ENCODE peak calls at places on chromosomes 13 and 19, in nine cellular contexts. D is CD4-positive, alpha-beta T cell; I is CD8-positive, alpha-beta T cell; O is right atrium auricular region; Q is endodermal cell; G is upper lobe of left lung; K is tibial nerve; T is breast epithelium; R is heart left ventricle. A is an unnamed sample.

GRCh38 chr13:27997904-27998522 is 9.5 kb upstream of the URAD start:
- DNase-seq in D (no peak), I (no peak), O (no peak), Q (peak; percentile 86), G (no peak), K (no peak), T (no peak), R (peak; percentile 50), A (peak; percentile 54)

GRCh38 chr19:18596752-18597157 is 8.2 kb downstream of the REX1BD start:
- DNase-seq in D (no peak), I (no peak), O (peak; percentile 66), Q (peak; percentile 94), G (peak; percentile 89), K (peak; percentile 38), T (no peak), R (no peak), A (no peak)

GRCh38 chr13:37595162-37595561 is 3.4 kb downstream of the POSTN start:
- DNase-seq in D (no peak), I (no peak), O (no peak), Q (no peak), G (no peak), K (no peak), T (no peak), R (no peak), A (no peak)

GRCh38 chr13:54449922-54450321 is 1421.3 kb downstream of the OLFM4 start:
- DNase-seq in D (no peak), I (no peak), O (no peak), Q (no peak), G (no peak), K (no peak), T (no peak), R (no peak), A (no peak)

GRCh38 chr13:75307370-75307984 is 174.5 kb downstream of the TBC1D4 start:
- DNase-seq in D (no peak), I (no peak), O (no peak), Q (no peak), G (no peak), K (no peak), T (no peak), R (no peak), A (no peak)

GRCh38 chr19:19599190-19599535 is 19.3 kb downstream of the PBX4 start:
- DNase-seq in D (no peak), I (no peak), O (no peak), Q (no peak), G (no peak), K (no peak), T (no peak), R (no peak), A (no peak)

GRCh38 chr13:34634443-34634842 is 307.6 kb upstream of the NBEA start:
- DNase-seq in D (no peak), I (no peak), O (no peak), Q (no peak), G (no peak), K (no peak), T (no peak), R (no peak), A (no peak)

GRCh38 chr13:114128624-114129522 is 3.5 kb downstream of the RASA3 start:
- DNase-seq in D (peak; percentile 86), I (peak; percentile 57), O (peak; percentile 91), Q (no peak), G (peak; percentile 93), K (peak; percentile 68), T (no peak), R (peak; percentile 83), A (peak; percentile 41)

GRCh38 chr13:92074658-92075057 is 676.2 kb downstream of the GPC5 start:
- DNase-seq in D (no peak), I (no peak), O (no peak), Q (peak; percentile 55), G (no peak), K (no peak), T (no peak), R (no peak), A (no peak)

GRCh38 chr13:100789968-100790367 is 115.4 kb upstream of the TMTC4 start:
- DNase-seq in D (no peak), I (no peak), O (no peak), Q (no peak), G (no peak), K (no peak), T (no peak), R (no peak), A (no peak)

GRCh38 chr19:4710281-4710600 is 13.4 kb downstream of the DPP9 start:
- DNase-seq in D (no peak), I (no peak), O (no peak), Q (no peak), G (no peak), K (no peak), T (no peak), R (no peak), A (no peak)

GRCh38 chr19:45475537-45476348 is 7.9 kb downstream of the FOSB start:
- DNase-seq in D (no peak), I (peak; percentile 16), O (no peak), Q (no peak), G (no peak), K (no peak), T (no peak), R (no peak), A (no peak)

GRCh38 chr19:41166888-41167804 is 25.9 kb upstream of the CYP2S1 start:
- DNase-seq in D (no peak), I (no peak), O (no peak), Q (no peak), G (no peak), K (no peak), T (no peak), R (no peak), A (no peak)

GRCh38 chr13:39263033-39263432 is 224.8 kb downstream of the NHLRC3 start:
- DNase-seq in D (no peak), I (no peak), O (peak; percentile 60), Q (peak; percentile 86), G (no peak), K (peak; percentile 75), T (no peak), R (peak; percentile 41), A (peak; percentile 16)

GRCh38 chr13:22648325-22648758 is 532.4 kb upstream of the SGCG start:
- DNase-seq in D (no peak), I (no peak), O (no peak), Q (peak; percentile 58), G (no peak), K (peak; percentile 22), T (no peak), R (no peak), A (no peak)

DNA sequence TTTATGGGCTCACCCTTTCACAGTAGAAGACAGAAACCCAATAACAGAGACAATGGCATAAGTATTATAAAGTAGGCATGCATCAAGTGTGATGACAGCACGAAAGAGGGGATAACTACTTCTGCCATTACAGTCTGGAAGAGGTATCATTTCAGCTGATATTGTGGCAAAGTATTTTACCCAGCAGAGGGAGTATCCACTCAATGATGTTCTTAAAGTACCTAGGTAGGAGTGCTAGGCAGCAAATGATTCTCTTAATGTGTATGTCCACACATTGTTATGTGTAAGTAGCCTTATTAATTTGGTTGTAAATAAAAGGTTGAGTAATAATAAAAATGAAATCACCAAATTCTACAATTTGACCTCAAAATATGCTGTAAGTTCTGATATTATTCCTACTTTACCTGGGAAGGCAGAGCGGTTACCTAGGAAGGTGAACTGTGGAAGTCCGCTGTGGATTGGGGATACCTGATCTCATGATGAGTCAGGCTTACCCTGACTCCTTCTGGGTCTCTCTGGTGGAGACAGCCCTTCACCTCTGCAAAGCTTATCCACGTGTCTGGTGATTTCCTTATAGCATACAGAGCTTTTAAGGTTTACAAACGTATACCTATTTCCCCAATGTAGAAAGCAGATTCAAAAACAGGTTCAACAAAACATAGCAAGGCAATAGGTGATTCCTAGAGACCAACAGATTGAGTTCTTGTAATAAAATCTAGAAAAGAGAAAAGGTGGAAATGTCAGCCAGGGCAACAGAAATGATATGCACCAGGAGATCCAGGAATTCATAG is 4.0 kb upstream of the UBAC2 start:
- DNase-seq in D (no peak), I (no peak), O (no peak), Q (no peak), G (no peak), K (no peak), T (no peak), R (no peak), A (no peak)
- TF ChIP-seq CTCF in D (peak; percentile 60), I (peak; percentile 54), O (no peak), Q (peak; percentile 61), G (no peak), K (no peak), T (no peak), R (no peak), A (peak; percentile 47)

GRCh38 chr19:37778613-37779138 is 710 bp downstream of the ZNF573 start:
- DNase-seq in D (no peak), I (no peak), O (no peak), Q (peak; percentile 54), G (no peak), K (no peak), T (no peak), R (no peak), A (no peak)
- H3K27ac ChIP-seq in D (peak overlapping the region; percentile 88), I (peak overlapping the region; percentile 98), O (peak overlapping the region; percentile 88), Q (no peak overlapping the region), G (peak overlapping the region; percentile 82), K (no peak overlapping the region), T (peak overlapping the region; percentile 92), R (peak overlapping the region; percentile 95), A (peak overlapping the region; percentile 91)

GRCh38 chr13:73388586-73388985 is 329.8 kb downstream of the KLF5 start:
- DNase-seq in D (no peak), I (no peak), O (no peak), Q (no peak), G (no peak), K (no peak), T (no peak), R (no peak), A (no peak)

GRCh38 chr13:73394066-73394465 is 335.3 kb downstream of the KLF5 start:
- DNase-seq in D (no peak), I (no peak), O (no peak), Q (no peak), G (no peak), K (no peak), T (no peak), R (no peak), A (no peak)

GRCh38 chr13:73385848-73386247 is 327.0 kb downstream of the KLF5 start:
- DNase-seq in D (no peak), I (no peak), O (no peak), Q (no peak), G (no peak), K (no peak), T (no peak), R (no peak), A (no peak)

GRCh38 chr13:73387318-73387717 is 328.5 kb downstream of the KLF5 start:
- DNase-seq in D (no peak), I (no peak), O (no peak), Q (no peak), G (no peak), K (no peak), T (no peak), R (no peak), A (no peak)

GRCh38 chr13:73390100-73390499 is 331.3 kb downstream of the KLF5 start:
- DNase-seq in D (no peak), I (no peak), O (no peak), Q (no peak), G (no peak), K (no peak), T (no peak), R (no peak), A (no peak)
- TF ChIP-seq CTCF in D (no peak), I (no peak), O (no peak), Q (no peak), G (no peak), K (no peak), T (no peak), R (no peak), A (no peak)

DNA sequence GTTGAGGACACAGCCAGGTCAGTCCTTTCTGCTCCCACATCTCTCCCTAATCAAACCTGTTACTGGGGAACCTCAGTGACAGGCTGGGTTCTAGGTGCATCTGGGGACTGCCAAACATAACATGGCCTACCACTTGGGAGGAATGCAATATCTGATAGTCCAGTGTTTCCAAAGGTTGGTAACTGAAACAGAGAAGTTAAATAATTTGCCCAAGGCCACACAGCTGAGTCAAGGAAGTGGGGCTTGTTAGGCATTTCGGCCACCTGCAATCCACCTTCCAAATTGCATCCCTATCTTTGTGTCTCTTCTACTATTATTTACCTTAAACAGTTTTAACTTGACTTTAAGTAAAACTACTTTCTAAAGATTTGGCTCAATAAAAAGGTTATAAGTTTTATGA is 731.3 kb downstream of the UQCRFS1 start:
- DNase-seq in D (no peak), I (no peak), O (no peak), Q (no peak), G (no peak), K (no peak), T (no peak), R (no peak), A (no peak)
- H3K27ac ChIP-seq in D (no peak overlapping the region), I (no peak overlapping the region), O (no peak overlapping the region), Q (no peak overlapping the region), G (no peak overlapping the region), K (no peak overlapping the region), T (no peak overlapping the region), R (no peak overlapping the region), A (peak overlapping the region; percentile 81)